ENCODE peak calls at places on chromosomes 7 and 10, in ten cellular contexts. E is uterus; W is GDM1; G is stimulated activated CD4-positive, alpha-beta T cell treated with anti-CD3 and anti-CD28 coated beads, Interleukin-2, amount 100 ng/mL, for 48 hours; C is stimulated activated naive CD4-positive, alpha-beta T cell; I is NCI-H2081 treated with DMSO at 0.1 percent for 48 hours; P is pulmonary artery endothelial cell; T is fibroblast of lung; J is DMS153; B is CD4-positive, CD25-positive, alpha-beta regulatory T cell. O is an unnamed sample.

GRCh38 chr10:103466734-103467133 is 8.0 kb upstream of the CALHM1 start:
- DNase-seq in W (no peak), G (no peak), I (no peak), C (no peak), J (no peak), E (no peak), P (no peak), B (no peak), T (peak; percentile 42), O (no peak)

GRCh38 chr10:64071218-64071617 is 550.0 kb downstream of the REEP3 start:
- DNase-seq in E (no peak), I (no peak), P (no peak), J (no peak), B (no peak), C (no peak), G (no peak), W (no peak), T (peak; percentile 52), O (no peak)

GRCh38 chr7:142440219-142441073 is 182.6 kb upstream of the PRSS58 start:
- DNase-seq in G (no peak), T (peak; percentile 89), W (no peak), P (no peak), J (no peak), E (no peak), I (no peak), C (no peak), B (no peak), O (no peak)

GRCh38 chr7:70553364-70553763 is 578.6 kb upstream of the GALNT17 start:
- DNase-seq in E (no peak), P (no peak), W (no peak), I (no peak), T (peak; percentile 35), B (no peak), G (no peak), J (no peak), C (no peak), O (peak; percentile 54)

GRCh38 chr7:158080899-158081445 is 506.7 kb downstream of the PTPRN2 start:
- DNase-seq in J (no peak), P (no peak), I (no peak), T (no peak), G (no peak), C (no peak), E (no peak), B (no peak), W (no peak), O (no peak)

GRCh38 chr7:98110249-98111022 is 3.8 kb downstream of the LMTK2 start:
- DNase-seq in C (no peak), T (no peak), P (peak; percentile 60), J (peak; percentile 76), B (no peak), I (no peak), G (no peak), W (no peak), E (no peak), O (no peak)

GRCh38 chr10:51892313-51892712 is 192.9 kb upstream of the CSTF2T start:
- DNase-seq in W (no peak), J (no peak), I (no peak), G (no peak), E (no peak), B (no peak), T (no peak), C (no peak), P (no peak), O (no peak)

GRCh38 chr10:17793041-17793440 is 16.1 kb upstream of the MRC1 start:
- DNase-seq in T (no peak), I (no peak), W (no peak), P (no peak), G (no peak), E (no peak), C (no peak), B (no peak), J (no peak), O (no peak)

GRCh38 chr7:138798836-138799235 is 840 bp upstream of the ATP6V0A4 start:
- DNase-seq in P (no peak), J (no peak), W (no peak), T (no peak), B (no peak), I (no peak), E (no peak), C (no peak), G (no peak), O (no peak)

GRCh38 chr7:80950550-80950967 is 31.7 kb upstream of the SEMA3C start:
- DNase-seq in C (no peak), J (no peak), B (no peak), I (no peak), W (no peak), T (peak; percentile 79), P (no peak), E (no peak), G (no peak), O (no peak)

GRCh38 chr7:116726713-116727431 is 54.9 kb downstream of the MET start:
- DNase-seq in T (no peak), P (no peak), C (no peak), I (no peak), E (no peak), J (no peak), G (no peak), W (no peak), B (no peak), O (no peak)

GRCh38 chr7:105808703-105809590 is 67.5 kb downstream of the ATXN7L1 start:
- DNase-seq in I (no peak), W (peak; percentile 30), E (no peak), C (no peak), G (peak; percentile 68), T (peak; percentile 67), J (no peak), B (peak; percentile 65), P (peak; percentile 45), O (peak; percentile 37)

GRCh38 chr10:132643709-132644543 is 106.3 kb downstream of the INPP5A start:
- DNase-seq in E (peak; percentile 12), J (no peak), G (no peak), C (no peak), P (no peak), I (no peak), B (no peak), W (no peak), T (no peak), O (no peak)

GRCh38 chr7:39016609-39017008 is 38.9 kb downstream of the POU6F2 start:
- DNase-seq in P (no peak), I (no peak), J (no peak), G (no peak), T (no peak), B (no peak), E (no peak), W (no peak), C (no peak), O (no peak)

GRCh38 chr7:107742678-107743566 is 1.0 kb upstream of the CBLL1 start:
- DNase-seq in E (peak; percentile 52), I (peak; percentile 72), W (peak; percentile 79), P (no peak), J (peak; percentile 80), G (no peak), C (no peak), B (no peak), T (no peak), O (peak; percentile 75)

GRCh38 chr7:66304536-66304935 is 99.4 kb downstream of the TPST1 start:
- DNase-seq in T (peak; percentile 38), C (no peak), J (no peak), W (no peak), E (no peak), I (no peak), B (no peak), P (peak; percentile 67), G (no peak), O (no peak)

GRCh38 chr10:43202657-43203490 is 64.0 kb downstream of the RASGEF1A start:
- DNase-seq in C (peak; percentile 13), P (no peak), E (peak; percentile 21), G (peak; percentile 39), J (no peak), T (no peak), B (peak; percentile 44), I (no peak), W (no peak), O (no peak)

GRCh38 chr10:91357497-91357896 is 52.6 kb upstream of the HECTD2 start:
- DNase-seq in I (no peak), P (no peak), E (no peak), T (no peak), B (no peak), G (no peak), W (no peak), J (no peak), C (no peak), O (no peak)

GRCh38 chr10:71241899-71242620 is 29.7 kb downstream of the UNC5B start:
- DNase-seq in I (no peak), B (no peak), E (no peak), T (peak; percentile 54), G (no peak), W (peak; percentile 33), C (no peak), P (no peak), J (no peak), O (peak; percentile 73)

O was measured in Ammon's horn.